ENCODE peak calls at places on chromosomes 16 and 17, in five cellular contexts. P, M, V, C and E are unnamed samples. For H3K4me1, the result is how much of the 10 kb centered on the place peaks cover.

GRCh38 chr16:89564476-89565255 is 4.2 kb downstream of the RPL13 start:
- DNase-seq in C (no peak), P (no peak), V (no peak), M (no peak), E (no peak)

GRCh38 chr16:74660383-74660782 is 6.3 kb downstream of the RFWD3 start:
- DNase-seq in P (no peak), M (no peak), V (no peak), C (no peak), E (no peak)

GRCh38 chr16:1990336-1991134 is 765 bp downstream of the SYNGR3 start:
- DNase-seq in M (no peak), C (peak), V (no peak), P (no peak), E (no peak)

GRCh38 chr17:65054602-65055001 is 1.9 kb downstream of the GNA13 start:
- DNase-seq in C (no peak), P (no peak), M (no peak), V (no peak), E (no peak)

GRCh38 chr17:62653002-62653830 is 25.7 kb downstream of the MRC2 start:
- DNase-seq in P (peak), C (peak), V (peak), M (peak), E (peak)

GRCh38 chr17:28173801-28174200 is 131.3 kb downstream of the NLK start:
- DNase-seq in C (no peak), V (no peak), P (no peak), M (no peak), E (no peak)

GRCh38 chr16:20928774-20929411 is 28.3 kb downstream of the LYRM1 start:
- DNase-seq in P (no peak), M (no peak), V (no peak), C (no peak), E (no peak)

GRCh38 chr16:4370570-4371480 is 823 bp upstream of the VASN start:
- DNase-seq in C (no peak), P (peak), M (peak), V (peak), E (peak)

GRCh38 chr17:68054296-68054900 is 18.9 kb downstream of the KPNA2 start:
- DNase-seq in M (peak), C (peak), V (no peak), P (no peak), E (peak)

GRCh38 chr17:78785011-78785662 is 3.1 kb upstream of the CYTH1 start:
- DNase-seq in M (no peak), V (peak), P (no peak), C (no peak), E (no peak)

GRCh38 chr16:47888142-47888541 is 267.7 kb downstream of the ABCC12 start:
- DNase-seq in M (no peak), P (no peak), V (no peak), C (no peak), E (no peak)

GRCh38 chr16:20901441-20902112 is 1.0 kb downstream of the LYRM1 start:
- DNase-seq in P (peak), V (peak), M (peak), C (peak), E (peak)

GRCh38 chr16:62149646-62150045 is 113.4 kb upstream of the CDH8 start:
- DNase-seq in C (no peak), P (no peak), V (no peak), M (no peak), E (no peak)

GRCh38 chr17:60086822-60087591 is 8.3 kb upstream of the HEATR6 start:
- DNase-seq in V (no peak), P (no peak), M (no peak), C (no peak), E (no peak)

GRCh38 chr16:87874639-87875472 is 5.5 kb upstream of the SLC7A5 start:
- DNase-seq in M (no peak), C (no peak), P (no peak), V (no peak), E (no peak)

GRCh38 chr17:81398855-81399451 is 3.7 kb downstream of the BAHCC1 start:
- DNase-seq in M (no peak), P (no peak), C (no peak), V (no peak), E (no peak)

GRCh38 chr16:57383276-57384247 is 11.3 kb downstream of the CX3CL1 start:
- DNase-seq in P (no peak), C (no peak), M (no peak), V (peak), E (no peak)

GRCh38 chr17:76199466-76199865 is 40.8 kb downstream of the RNF157 start:
- DNase-seq in P (no peak), M (no peak), V (no peak), C (no peak), E (no peak)

GRCh38 chr16:24540575-24541240 is 1.3 kb downstream of the RBBP6 start:
- DNase-seq in C (no peak), V (no peak), P (no peak), M (no peak), E (no peak)

GRCh38 chr16:71894229-71894920 is 956 bp upstream of the IST1 start:
- DNase-seq in P (no peak), C (peak), M (peak), V (peak), E (peak)

GRCh38 chr16:83187404-83187803 is 560.6 kb downstream of the CDH13 start:
- DNase-seq in M (no peak), P (no peak), V (no peak), C (no peak), E (no peak)

GRCh38 chr17:55577011-55577586 is 65.8 kb upstream of the SMIM36 start:
- DNase-seq in C (no peak), P (peak), M (peak), V (no peak), E (peak)

GRCh38 chr17:82613283-82614094 is 34.8 kb downstream of the WDR45B start:
- DNase-seq in V (no peak), P (peak), M (no peak), C (no peak), E (no peak)

GRCh38 chr17:3552916-3553315 is 4.7 kb downstream of the TRPV3 start:
- DNase-seq in C (no peak), M (no peak), V (no peak), P (no peak), E (no peak)

GRCh38 chr17:57313276-57313835 is 57.0 kb downstream of the MSI2 start:
- DNase-seq in P (no peak), M (no peak), C (no peak), V (no peak), E (no peak)

GRCh38 chr17:5019475-5019956 is 15.7 kb downstream of the SLC52A1 start:
- DNase-seq in V (no peak), M (no peak), P (no peak), C (no peak), E (no peak)

GRCh38 chr17:51355314-51356083 is 95.2 kb downstream of the UTP18 start:
- DNase-seq in C (no peak), M (no peak), V (no peak), P (no peak), E (no peak)

GRCh38 chr17:69605571-69605970 is 191.1 kb downstream of the MAP2K6 start:
- DNase-seq in M (no peak), V (no peak), P (no peak), C (no peak), E (no peak)

GRCh38 chr16:58418601-58419000 is 26.3 kb downstream of the GINS3 start:
- DNase-seq in M (peak), V (no peak), P (peak), C (no peak), E (peak)

GRCh38 chr17:78324391-78325075 is 35.3 kb downstream of the SOCS3 start:
- DNase-seq in V (peak), C (no peak), M (peak), P (peak), E (peak)

GRCh38 chr17:50037321-50038107 is 18.4 kb upstream of the ITGA3 start:
- DNase-seq in C (peak), M (no peak), V (peak), P (no peak), E (peak)

GRCh38 chr16:566475-567361 is at the start of gene NHLRC4:
- DNase-seq in P (peak), V (peak), M (peak), C (peak), E (peak)

GRCh38 chr16:11167581-11167980 is 88.4 kb downstream of the SOCS1 start:
- DNase-seq in M (no peak), C (no peak), P (no peak), V (no peak), E (no peak)

GRCh38 chr17:63395075-63395815 is 50.9 kb downstream of the CYB561 start:
- DNase-seq in V (no peak), P (no peak), C (no peak), M (peak), E (no peak)

GRCh38 chr16:89909777-89910716 is 8.6 kb upstream of the MC1R start:
- DNase-seq in P (peak), V (peak), M (peak), C (peak), E (peak)

GRCh38 chr16:81767987-81768592 is 11.0 kb upstream of the PLCG2 start:
- DNase-seq in V (no peak), P (no peak), C (no peak), M (no peak), E (no peak)

GRCh38 chr17:37342589-37342988 is 33.2 kb upstream of the C17orf78 start:
- DNase-seq in P (no peak), V (no peak), M (no peak), C (no peak), E (no peak)

GRCh38 chr17:4362141-4362540 is 4.3 kb downstream of the UBE2G1 start:
- DNase-seq in P (no peak), M (no peak), V (no peak), C (no peak), E (no peak)

GRCh38 chr16:66510298-66510697 is 39.6 kb downstream of the TK2 start:
- DNase-seq in P (no peak), C (peak), M (no peak), V (peak), E (peak)
- H3K4me1 ChIP-seq in P (under half), C (under half), M (under half), V (half or more), E (under half)

DNA sequence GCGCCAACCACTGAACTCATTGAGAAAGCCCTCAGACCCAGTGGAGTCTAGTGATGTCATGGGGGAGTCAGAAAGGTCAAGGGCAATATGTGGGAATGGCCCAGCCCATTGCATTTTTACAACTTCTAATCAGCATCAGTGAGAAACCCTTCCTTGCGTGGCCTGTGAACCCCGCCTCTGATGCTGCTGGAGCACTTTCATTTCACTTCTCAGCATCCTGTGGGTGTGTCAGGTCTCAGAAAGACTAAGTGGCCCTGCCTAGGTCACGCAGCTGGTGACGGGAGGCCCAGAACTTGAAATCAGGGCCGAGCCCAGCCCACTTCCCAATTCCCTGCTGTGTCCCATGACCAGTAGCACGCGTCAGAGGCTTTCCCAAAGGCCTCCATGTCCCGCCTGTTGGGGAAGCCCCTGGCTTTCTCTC is 6.1 kb downstream of the DNAI2 start:
- DNase-seq in M (no peak), V (no peak), C (no peak), P (no peak), E (no peak)
- H3K27ac ChIP-seq in M (no peak), V (no peak), C (no peak), P (no peak), E (no peak)

DNA sequence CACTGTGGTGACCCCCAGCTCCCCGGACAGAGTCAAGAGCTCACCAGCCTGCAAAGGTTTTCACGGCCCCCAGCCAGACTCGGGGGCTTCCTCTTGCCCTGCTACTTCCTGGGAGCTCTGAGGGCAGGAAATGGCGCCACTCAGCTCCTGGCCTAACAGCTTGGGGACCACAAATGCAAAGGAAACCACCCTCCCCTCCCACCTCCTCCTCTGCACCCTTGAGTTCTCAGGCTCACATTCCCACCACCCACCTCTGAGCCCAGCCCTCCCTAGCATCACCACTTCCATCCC is 373 bp upstream of the SPN start:
- DNase-seq in M (no peak), V (no peak), C (peak), P (no peak), E (no peak)
- H3K4me3 ChIP-seq in M (no peak), V (no peak), C (peak), P (no peak), E (no peak)

GRCh38 chr16:49986351-49987124 is 38.5 kb upstream of the CNEP1R1 start:
- DNase-seq in V (no peak), M (peak), P (no peak), C (peak), E (no peak)
- H3K4me1 ChIP-seq in V (under half), M (under half), P (under half), C (under half), E (under half)

GRCh38 chr16:28537076-28537475 is 1.7 kb downstream of the NUPR1 start:
- DNase-seq in M (no peak), V (no peak), P (no peak), C (no peak), E (no peak)

GRCh38 chr16:28543072-28543471 is 4.3 kb upstream of the NUPR1 start:
- DNase-seq in V (peak), P (no peak), C (peak), M (no peak), E (no peak)

GRCh38 chr16:28538733-28539596 is at the start of gene NUPR1:
- DNase-seq in M (peak), V (peak), P (peak), C (peak), E (peak)

GRCh38 chr16:28534542-28535373 is 4.0 kb downstream of the NUPR1 start:
- DNase-seq in V (peak), P (no peak), M (no peak), C (peak), E (no peak)

DNA sequence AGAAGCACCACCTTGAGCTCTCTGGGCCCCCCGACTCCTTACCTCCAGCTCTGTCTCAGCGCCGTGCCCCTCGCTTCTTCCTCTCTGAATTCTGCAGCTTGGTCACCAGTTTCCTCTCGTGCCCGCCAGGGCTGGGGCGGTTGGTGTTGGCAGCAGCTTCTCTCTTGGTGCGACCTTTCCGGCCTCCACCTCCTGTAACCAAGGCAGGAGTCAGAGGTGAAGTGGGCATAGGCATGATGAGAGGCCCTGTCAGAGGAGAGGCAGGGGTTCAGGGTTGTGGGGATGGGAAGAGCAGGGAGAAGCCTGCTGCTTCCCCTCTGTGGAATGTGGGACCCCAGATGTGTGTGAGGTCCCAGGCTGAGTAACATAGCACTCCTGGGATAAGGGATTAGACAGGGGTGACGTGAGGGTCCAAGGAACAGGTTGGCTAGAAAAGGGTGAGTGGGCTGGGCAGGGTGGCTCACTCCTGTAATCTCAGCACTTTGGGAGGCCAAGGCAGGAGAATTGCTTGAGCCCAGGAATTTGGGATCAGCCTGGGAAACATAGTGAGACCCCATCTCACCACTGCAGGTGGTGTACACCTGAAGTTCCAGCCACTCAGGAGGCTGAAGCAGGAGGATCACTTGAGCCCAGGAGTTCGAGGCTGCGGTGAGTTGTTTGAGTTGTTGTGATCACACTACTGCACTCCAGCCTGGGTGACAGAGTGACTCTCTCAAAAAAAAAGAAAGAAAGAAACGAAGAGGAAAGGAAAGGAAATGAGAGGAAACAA is 626 bp downstream of the NUPR1 start:
- DNase-seq in C (peak), P (no peak), M (no peak), V (no peak), E (no peak)
- H3K27ac ChIP-seq in C (peak), P (peak), M (peak), V (peak), E (peak)

GRCh38 chr17:44559288-44560249 is 2.3 kb downstream of the FZD2 start:
- DNase-seq in C (no peak), P (no peak), M (no peak), V (peak), E (no peak)
- H3K4me3 ChIP-seq in C (peak), P (no peak), M (no peak), V (peak), E (no peak)